ENCODE peak calls at places on chromosome 1, in ten cellular contexts. P is WTC11, N is Ammon's horn, C is ELR, U is AG20443, Z is ACHN, H is non-pigmented ciliary epithelial cell, Y is T-cell, G is A549, J is HTR-8/SVneo. T is an unnamed sample.
A peak's percentile ranks its signal among the peaks of the same experiment; 100 is the strongest.

GRCh38 chr1:31575373-31576140 is 758 bp upstream of the TINAGL1 start:
- DNase-seq in P (peak; percentile 36), N (no peak), C (no peak), U (no peak), Z (peak; percentile 56), H (no peak), Y (no peak), G (no peak), J (no peak), T (no peak)

GRCh38 chr1:52145137-52145536 is 3.2 kb downstream of the ZFYVE9 start:
- DNase-seq in P (no peak), N (no peak), C (no peak), U (no peak), Z (no peak), H (no peak), Y (no peak), G (no peak), J (no peak), T (no peak)

GRCh38 chr1:59070607-59071006 is 226.3 kb upstream of the FGGY start:
- DNase-seq in P (no peak), N (no peak), C (no peak), U (no peak), Z (no peak), H (no peak), Y (no peak), G (no peak), J (no peak), T (no peak)

GRCh38 chr1:15016526-15016925 is 137.0 kb upstream of the TMEM51 start:
- DNase-seq in P (no peak), N (no peak), C (no peak), U (no peak), Z (no peak), H (no peak), Y (no peak), G (no peak), J (no peak), T (no peak)

GRCh38 chr1:92797297-92797696 is 12.4 kb upstream of the EVI5 start:
- DNase-seq in P (no peak), N (no peak), C (no peak), U (no peak), Z (no peak), H (no peak), Y (no peak), G (no peak), J (no peak), T (no peak)

GRCh38 chr1:204409111-204409510 is 2.5 kb downstream of the PPP1R15B start:
- DNase-seq in P (no peak), N (no peak), C (peak; percentile 19), U (no peak), Z (no peak), H (no peak), Y (no peak), G (no peak), J (no peak), T (no peak)

GRCh38 chr1:228379165-228379460 is 27.5 kb downstream of the TRIM11 start:
- DNase-seq in P (peak; percentile 44), N (no peak), C (peak; percentile 10), U (peak; percentile 57), Z (peak; percentile 82), H (no peak), Y (no peak), G (no peak), J (no peak), T (no peak)

GRCh38 chr1:161506336-161507223 is 1.3 kb downstream of the FCGR2A start:
- DNase-seq in P (no peak), N (peak; percentile 26), C (peak; percentile 52), U (peak; percentile 25), Z (no peak), H (no peak), Y (no peak), G (no peak), J (no peak), T (no peak)

GRCh38 chr1:48109390-48110009 is 112.3 kb upstream of the TRABD2B start:
- DNase-seq in P (no peak), N (peak; percentile 80), C (peak; percentile 33), U (peak; percentile 52), Z (peak; percentile 56), H (peak; percentile 31), Y (no peak), G (peak; percentile 43), J (peak; percentile 14), T (no peak)

T was measured in T-helper 22 cell.